ENCODE peak calls at places on chromosomes 4 and X, in four cellular contexts. D is esophagus squamous epithelium, V is caudate nucleus, L is mesenchymal stem cell. W is an unnamed sample.

GRCh38 chr4:8911311-8912088 is 39.9 kb upstream of the HMX1 start:
- DNase-seq in L (no peak), V (no peak), D (no peak), W (peak)

GRCh38 chrX:120753413-120754251 is 122.0 kb downstream of the CT47B1 start:
- DNase-seq in L (no peak), V (no peak), D (no peak), W (no peak)

GRCh38 chr4:32462944-32463343 is 1742.8 kb downstream of the PCDH7 start:
- DNase-seq in V (no peak), L (no peak), D (no peak), W (no peak)

GRCh38 chrX:103356023-103356798 is at the start of gene TCEAL9:
- DNase-seq in V (no peak), D (no peak), L (peak), W (no peak)

GRCh38 chr4:52718123-52718522 is 33.1 kb downstream of the ERVMER34-1 start:
- DNase-seq in L (peak), V (no peak), D (no peak), W (no peak)

GRCh38 chrX:46770817-46771163 is 11.9 kb upstream of the SLC9A7 start:
- DNase-seq in L (peak), D (no peak), V (no peak), W (no peak)

GRCh38 chrX:139931646-139932076 is 1.2 kb downstream of the ATP11C start:
- DNase-seq in V (no peak), D (no peak), L (no peak), W (no peak)

GRCh38 chrX:109440475-109440874 is 41.4 kb downstream of the GUCY2F start:
- DNase-seq in D (no peak), L (no peak), V (no peak), W (no peak)

GRCh38 chr4:53019485-53020382 is 157.6 kb downstream of the RASL11B start:
- DNase-seq in D (no peak), L (peak), V (no peak), W (no peak)

GRCh38 chr4:152038238-152038637 is 277.4 kb upstream of the GATB start:
- DNase-seq in D (no peak), V (no peak), L (peak), W (no peak)

GRCh38 chr4:155722816-155723499 is 35.9 kb upstream of the GUCY1B1 start:
- DNase-seq in V (no peak), L (peak), D (no peak), W (no peak)

GRCh38 chrX:11754958-11755645 is 2.9 kb upstream of the MSL3 start:
- DNase-seq in V (no peak), D (no peak), L (no peak), W (no peak)

GRCh38 chrX:9355739-9356138 is 109.1 kb upstream of the TBL1X start:
- DNase-seq in D (no peak), V (no peak), L (no peak), W (no peak)

GRCh38 chr4:68535976-68536375 is 40.1 kb downstream of the UGT2B17 start:
- DNase-seq in L (no peak), D (no peak), V (no peak), W (no peak)

GRCh38 chr4:47383829-47384427 is 79.6 kb downstream of the COMMD8 start:
- DNase-seq in L (peak), V (no peak), D (no peak), W (no peak)

GRCh38 chr4:14168919-14169318 is 541.4 kb upstream of the BOD1L1 start:
- DNase-seq in L (peak), D (no peak), V (no peak), W (no peak)

GRCh38 chr4:88938138-88938537 is 118.8 kb downstream of the FAM13A start:
- DNase-seq in L (peak), V (no peak), D (no peak), W (no peak)

GRCh38 chr4:140726776-140727500 is 29.2 kb downstream of the TBC1D9 start:
- DNase-seq in L (no peak), D (no peak), V (no peak), W (no peak)

GRCh38 chr4:151673913-151674520 is 86.8 kb downstream of the GATB start:
- DNase-seq in L (no peak), D (no peak), V (no peak), W (no peak)

GRCh38 chr4:19693949-19694597 is 557.6 kb upstream of the SLIT2 start:
- DNase-seq in D (no peak), L (no peak), V (no peak), W (no peak)

GRCh38 chr4:169160825-169161224 is 109.9 kb downstream of the SH3RF1 start:
- DNase-seq in D (no peak), V (no peak), L (peak), W (no peak)

GRCh38 chrX:10795721-10796120 is 175.3 kb upstream of the MID1 start:
- DNase-seq in V (no peak), L (peak), D (no peak), W (no peak)

GRCh38 chrX:129653985-129654651 is 638 bp downstream of the APLN start:
- DNase-seq in D (no peak), L (peak), V (no peak), W (peak)

GRCh38 chr4:84685105-84685504 is 102.2 kb downstream of the CDS1 start:
- DNase-seq in V (no peak), D (no peak), L (no peak), W (no peak)
- H3K27ac ChIP-seq in V (peak), D (no peak), L (no peak), W (no peak)

GRCh38 chr4:7649411-7649740 is 214.6 kb upstream of the PSAPL1 start:
- DNase-seq in L (no peak), V (no peak), D (no peak), W (no peak)

GRCh38 chr4:7649741-7650531 is 215.2 kb upstream of the PSAPL1 start:
- DNase-seq in D (no peak), L (peak), V (no peak), W (peak)

GRCh38 chr4:7647932-7648812 is 213.4 kb upstream of the PSAPL1 start:
- DNase-seq in D (no peak), V (no peak), L (peak), W (peak)

GRCh38 chr4:7647211-7647931 is 212.6 kb upstream of the PSAPL1 start:
- DNase-seq in L (peak), V (no peak), D (no peak), W (no peak)

DNA sequence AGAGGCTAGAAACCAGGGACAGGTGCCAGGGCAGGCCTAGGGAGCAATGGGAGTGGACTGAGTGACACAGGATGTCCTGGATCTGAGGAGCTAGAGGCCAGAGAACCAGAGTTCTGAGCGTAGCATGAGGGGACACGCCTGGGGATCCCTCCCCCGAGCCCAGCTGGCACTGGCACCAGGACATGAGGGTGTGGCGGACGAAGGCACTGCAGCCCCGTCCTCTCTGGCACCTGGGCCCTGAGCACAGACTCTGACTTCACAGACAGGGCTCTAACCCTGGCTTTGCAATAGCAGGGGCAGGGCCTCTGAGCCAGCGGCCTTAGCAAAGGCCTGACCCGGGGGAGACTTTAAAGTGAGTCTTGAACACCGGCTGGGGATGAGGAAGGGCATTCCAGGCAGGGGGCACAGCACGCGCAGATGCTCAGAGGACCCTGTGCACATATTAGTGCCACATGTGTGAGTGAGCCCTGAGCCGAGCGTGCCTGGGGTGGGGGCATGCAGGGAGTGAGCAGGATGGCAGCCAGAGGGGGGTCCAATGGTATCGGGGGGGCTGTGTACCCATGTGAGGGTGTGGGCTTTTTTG is 214.2 kb upstream of the PSAPL1 start:
- DNase-seq in V (no peak), L (no peak), D (no peak), W (no peak)
- H3K27ac ChIP-seq in V (no peak), L (peak), D (no peak), W (peak)

DNA sequence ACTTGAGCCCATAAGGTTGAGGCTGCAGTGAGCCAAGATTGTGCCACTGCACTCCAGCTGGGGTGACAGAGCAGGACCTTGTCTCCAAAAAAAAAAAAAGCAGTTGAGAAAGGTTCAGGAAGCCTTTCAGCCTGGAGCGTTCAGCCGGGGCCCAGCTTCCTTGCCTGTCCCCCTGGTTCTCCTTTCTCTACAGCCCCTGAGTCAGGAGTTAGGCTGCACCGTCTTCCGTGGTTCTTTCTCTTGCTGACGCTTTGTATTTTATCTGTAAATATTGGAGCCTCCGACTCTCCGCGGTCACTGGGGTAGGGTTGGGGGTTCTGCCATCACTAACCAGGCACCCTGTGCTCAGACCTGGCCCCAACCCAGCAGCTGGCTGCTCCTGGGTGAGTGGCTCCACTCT is 13.8 kb upstream of the UVSSA start:
- DNase-seq in D (no peak), V (no peak), L (no peak), W (no peak)
- H3K27ac ChIP-seq in D (peak), V (no peak), L (no peak), W (peak)

GRCh38 chr4:73222466-73223257 is 35.9 kb downstream of the ANKRD17 start:
- DNase-seq in V (peak), L (peak), D (peak), W (peak)
- H3K27ac ChIP-seq in V (peak), L (peak), D (peak), W (peak)

GRCh38 chr4:24511371-24512063 is 72.8 kb downstream of the DHX15 start:
- DNase-seq in D (no peak), L (peak), V (no peak), W (no peak)

GRCh38 chr4:24508541-24508940 is 75.8 kb downstream of the DHX15 start:
- DNase-seq in L (no peak), V (no peak), D (no peak), W (no peak)

GRCh38 chr4:24507439-24507838 is 76.9 kb downstream of the DHX15 start:
- DNase-seq in V (no peak), L (no peak), D (no peak), W (no peak)

GRCh38 chr4:24513718-24514117 is 70.6 kb downstream of the DHX15 start:
- DNase-seq in L (no peak), V (no peak), D (no peak), W (no peak)

GRCh38 chr4:24510091-24510490 is 74.3 kb downstream of the DHX15 start:
- DNase-seq in L (no peak), V (no peak), D (no peak), W (no peak)
- H3K27ac ChIP-seq in L (no peak), V (no peak), D (no peak), W (no peak)

W was measured in ascending aorta.